ENCODE peak calls at places on chromosomes 2 and 18, in nine cellular contexts. One of them, this sample, is unnamed.
A peak's percentile ranks its signal among the peaks of the same experiment; 100 is the strongest.

GRCh38 chr2:58594175-58594574 is 353.1 kb upstream of the FANCL start:
- DNase-seq in COR-L47: peak; percentile 70
- DNase-seq in lung: no peak
- DNase-seq in stimulated activated effector memory CD8-positive, alpha-beta T cell treated with anti-CD3 and anti-CD28 coated beads, Interleukin-12 subunit alpha, Interleukin-12 subunit beta, amount 100 ng/mL, for 72 hours: no peak
- DNase-seq in stimulated activated naive CD4-positive, alpha-beta T cell treated with Interleukin-2 at 50 U/mL for 16 hours: no peak
- DNase-seq in T follicular helper cell: no peak
- DNase-seq in HEK293T: peak; percentile 46
- DNase-seq in endothelial cell of umbilical vein: no peak
- DNase-seq in CD8-positive, alpha-beta memory T cell: no peak
- DNase-seq in this sample: no peak

GRCh38 chr18:79791141-79791972 is 6.4 kb upstream of the KCNG2 start:
- DNase-seq in HEK293T: no peak
- DNase-seq in endothelial cell of umbilical vein: no peak
- DNase-seq in CD8-positive, alpha-beta memory T cell: no peak
- DNase-seq in stimulated activated effector memory CD8-positive, alpha-beta T cell treated with anti-CD3 and anti-CD28 coated beads, Interleukin-12 subunit alpha, Interleukin-12 subunit beta, amount 100 ng/mL, for 72 hours: no peak
- DNase-seq in T follicular helper cell: no peak
- DNase-seq in COR-L47: peak; percentile 56
- DNase-seq in stimulated activated naive CD4-positive, alpha-beta T cell treated with Interleukin-2 at 50 U/mL for 16 hours: no peak
- DNase-seq in lung: peak; percentile 65
- DNase-seq in this sample: no peak

GRCh38 chr2:224944707-224945106 is 97.6 kb downstream of the DOCK10 start:
- DNase-seq in stimulated activated naive CD4-positive, alpha-beta T cell treated with Interleukin-2 at 50 U/mL for 16 hours: no peak
- DNase-seq in T follicular helper cell: no peak
- DNase-seq in stimulated activated effector memory CD8-positive, alpha-beta T cell treated with anti-CD3 and anti-CD28 coated beads, Interleukin-12 subunit alpha, Interleukin-12 subunit beta, amount 100 ng/mL, for 72 hours: no peak
- DNase-seq in HEK293T: no peak
- DNase-seq in lung: no peak
- DNase-seq in CD8-positive, alpha-beta memory T cell: no peak
- DNase-seq in endothelial cell of umbilical vein: no peak
- DNase-seq in COR-L47: no peak
- DNase-seq in this sample: no peak

GRCh38 chr2:170530284-170530745 is 184.8 kb upstream of the SP5 start:
- DNase-seq in stimulated activated effector memory CD8-positive, alpha-beta T cell treated with anti-CD3 and anti-CD28 coated beads, Interleukin-12 subunit alpha, Interleukin-12 subunit beta, amount 100 ng/mL, for 72 hours: no peak
- DNase-seq in CD8-positive, alpha-beta memory T cell: no peak
- DNase-seq in COR-L47: peak; percentile 99
- DNase-seq in lung: peak; percentile 90
- DNase-seq in T follicular helper cell: no peak
- DNase-seq in HEK293T: peak; percentile 69
- DNase-seq in stimulated activated naive CD4-positive, alpha-beta T cell treated with Interleukin-2 at 50 U/mL for 16 hours: no peak
- DNase-seq in endothelial cell of umbilical vein: peak; percentile 75
- DNase-seq in this sample: no peak

GRCh38 chr2:72001937-72002690 is 145.5 kb downstream of the CYP26B1 start:
- DNase-seq in stimulated activated naive CD4-positive, alpha-beta T cell treated with Interleukin-2 at 50 U/mL for 16 hours: no peak
- DNase-seq in endothelial cell of umbilical vein: no peak
- DNase-seq in CD8-positive, alpha-beta memory T cell: no peak
- DNase-seq in COR-L47: no peak
- DNase-seq in HEK293T: no peak
- DNase-seq in stimulated activated effector memory CD8-positive, alpha-beta T cell treated with anti-CD3 and anti-CD28 coated beads, Interleukin-12 subunit alpha, Interleukin-12 subunit beta, amount 100 ng/mL, for 72 hours: no peak
- DNase-seq in T follicular helper cell: no peak
- DNase-seq in lung: no peak
- DNase-seq in this sample: no peak

GRCh38 chr2:127614246-127614645 is 31.7 kb upstream of the GPR17 start:
- DNase-seq in HEK293T: no peak
- DNase-seq in COR-L47: no peak
- DNase-seq in CD8-positive, alpha-beta memory T cell: no peak
- DNase-seq in endothelial cell of umbilical vein: no peak
- DNase-seq in stimulated activated effector memory CD8-positive, alpha-beta T cell treated with anti-CD3 and anti-CD28 coated beads, Interleukin-12 subunit alpha, Interleukin-12 subunit beta, amount 100 ng/mL, for 72 hours: no peak
- DNase-seq in lung: no peak
- DNase-seq in T follicular helper cell: no peak
- DNase-seq in stimulated activated naive CD4-positive, alpha-beta T cell treated with Interleukin-2 at 50 U/mL for 16 hours: no peak
- DNase-seq in this sample: no peak

GRCh38 chr2:28543316-28544068 is 47.6 kb downstream of the PLB1 start:
- DNase-seq in lung: no peak
- DNase-seq in endothelial cell of umbilical vein: no peak
- DNase-seq in HEK293T: no peak
- DNase-seq in stimulated activated naive CD4-positive, alpha-beta T cell treated with Interleukin-2 at 50 U/mL for 16 hours: no peak
- DNase-seq in COR-L47: no peak
- DNase-seq in T follicular helper cell: no peak
- DNase-seq in CD8-positive, alpha-beta memory T cell: no peak
- DNase-seq in stimulated activated effector memory CD8-positive, alpha-beta T cell treated with anti-CD3 and anti-CD28 coated beads, Interleukin-12 subunit alpha, Interleukin-12 subunit beta, amount 100 ng/mL, for 72 hours: no peak
- DNase-seq in this sample: no peak

GRCh38 chr2:66851449-66851872 is 416.5 kb downstream of the MEIS1 start:
- DNase-seq in COR-L47: no peak
- DNase-seq in endothelial cell of umbilical vein: no peak
- DNase-seq in HEK293T: no peak
- DNase-seq in T follicular helper cell: no peak
- DNase-seq in stimulated activated effector memory CD8-positive, alpha-beta T cell treated with anti-CD3 and anti-CD28 coated beads, Interleukin-12 subunit alpha, Interleukin-12 subunit beta, amount 100 ng/mL, for 72 hours: no peak
- DNase-seq in CD8-positive, alpha-beta memory T cell: no peak
- DNase-seq in lung: no peak
- DNase-seq in stimulated activated naive CD4-positive, alpha-beta T cell treated with Interleukin-2 at 50 U/mL for 16 hours: no peak
- DNase-seq in this sample: no peak

GRCh38 chr2:233469261-233470006 is 97.1 kb downstream of the USP40 start:
- DNase-seq in stimulated activated effector memory CD8-positive, alpha-beta T cell treated with anti-CD3 and anti-CD28 coated beads, Interleukin-12 subunit alpha, Interleukin-12 subunit beta, amount 100 ng/mL, for 72 hours: no peak
- DNase-seq in CD8-positive, alpha-beta memory T cell: peak; percentile 36
- DNase-seq in COR-L47: no peak
- DNase-seq in lung: no peak
- DNase-seq in stimulated activated naive CD4-positive, alpha-beta T cell treated with Interleukin-2 at 50 U/mL for 16 hours: no peak
- DNase-seq in endothelial cell of umbilical vein: no peak
- DNase-seq in T follicular helper cell: no peak
- DNase-seq in HEK293T: no peak
- DNase-seq in this sample: no peak

GRCh38 chr2:233060500-233061006 is 411 bp downstream of the INPP5D start:
- DNase-seq in COR-L47: no peak
- DNase-seq in lung: no peak
- DNase-seq in CD8-positive, alpha-beta memory T cell: no peak
- DNase-seq in endothelial cell of umbilical vein: no peak
- DNase-seq in stimulated activated naive CD4-positive, alpha-beta T cell treated with Interleukin-2 at 50 U/mL for 16 hours: no peak
- DNase-seq in HEK293T: no peak
- DNase-seq in stimulated activated effector memory CD8-positive, alpha-beta T cell treated with anti-CD3 and anti-CD28 coated beads, Interleukin-12 subunit alpha, Interleukin-12 subunit beta, amount 100 ng/mL, for 72 hours: no peak
- DNase-seq in T follicular helper cell: no peak
- DNase-seq in this sample: no peak

GRCh38 chr2:105391058-105391627 is 7.7 kb downstream of the FHL2 start:
- DNase-seq in COR-L47: no peak
- DNase-seq in CD8-positive, alpha-beta memory T cell: no peak
- DNase-seq in stimulated activated naive CD4-positive, alpha-beta T cell treated with Interleukin-2 at 50 U/mL for 16 hours: no peak
- DNase-seq in lung: no peak
- DNase-seq in endothelial cell of umbilical vein: peak; percentile 22
- DNase-seq in HEK293T: no peak
- DNase-seq in T follicular helper cell: no peak
- DNase-seq in stimulated activated effector memory CD8-positive, alpha-beta T cell treated with anti-CD3 and anti-CD28 coated beads, Interleukin-12 subunit alpha, Interleukin-12 subunit beta, amount 100 ng/mL, for 72 hours: no peak
- DNase-seq in this sample: no peak

GRCh38 chr2:61426267-61426897 is 44.5 kb downstream of the USP34 start:
- DNase-seq in T follicular helper cell: peak; percentile 60
- DNase-seq in stimulated activated effector memory CD8-positive, alpha-beta T cell treated with anti-CD3 and anti-CD28 coated beads, Interleukin-12 subunit alpha, Interleukin-12 subunit beta, amount 100 ng/mL, for 72 hours: peak; percentile 59
- DNase-seq in HEK293T: peak; percentile 73
- DNase-seq in stimulated activated naive CD4-positive, alpha-beta T cell treated with Interleukin-2 at 50 U/mL for 16 hours: peak; percentile 66
- DNase-seq in lung: peak; percentile 54
- DNase-seq in COR-L47: no peak
- DNase-seq in CD8-positive, alpha-beta memory T cell: peak; percentile 80
- DNase-seq in endothelial cell of umbilical vein: peak; percentile 36
- DNase-seq in this sample: peak; percentile 80

GRCh38 chr2:196987298-196987653 is 60.8 kb upstream of the PGAP1 start:
- DNase-seq in HEK293T: no peak
- DNase-seq in COR-L47: no peak
- DNase-seq in stimulated activated naive CD4-positive, alpha-beta T cell treated with Interleukin-2 at 50 U/mL for 16 hours: no peak
- DNase-seq in T follicular helper cell: no peak
- DNase-seq in CD8-positive, alpha-beta memory T cell: no peak
- DNase-seq in lung: no peak
- DNase-seq in endothelial cell of umbilical vein: no peak
- DNase-seq in stimulated activated effector memory CD8-positive, alpha-beta T cell treated with anti-CD3 and anti-CD28 coated beads, Interleukin-12 subunit alpha, Interleukin-12 subunit beta, amount 100 ng/mL, for 72 hours: no peak
- DNase-seq in this sample: no peak

GRCh38 chr18:46727177-46727576 is 29.7 kb downstream of the ST8SIA5 start:
- DNase-seq in HEK293T: no peak
- DNase-seq in T follicular helper cell: no peak
- DNase-seq in CD8-positive, alpha-beta memory T cell: no peak
- DNase-seq in COR-L47: no peak
- DNase-seq in stimulated activated effector memory CD8-positive, alpha-beta T cell treated with anti-CD3 and anti-CD28 coated beads, Interleukin-12 subunit alpha, Interleukin-12 subunit beta, amount 100 ng/mL, for 72 hours: no peak
- DNase-seq in endothelial cell of umbilical vein: no peak
- DNase-seq in stimulated activated naive CD4-positive, alpha-beta T cell treated with Interleukin-2 at 50 U/mL for 16 hours: no peak
- DNase-seq in lung: no peak
- DNase-seq in this sample: no peak

This sample was measured in naive thymus-derived CD4-positive, alpha-beta T cell.